ENCODE peak calls at places on chromosomes 13 and 19, in ten cellular contexts. K, P, G, O, L, A, Y, D, S and E are unnamed samples.

GRCh38 chr13:30808600-30808999 is 73.3 kb downstream of the ALOX5AP start:
- DNase-seq in L (no peak), D (no peak), A (no peak), S (no peak), G (peak), Y (no peak), K (no peak), O (no peak), P (no peak), E (no peak)

GRCh38 chr13:111248822-111249221 is 71.6 kb upstream of the TEX29 start:
- DNase-seq in Y (peak), D (no peak), A (no peak), O (no peak), K (no peak), L (no peak), P (no peak), G (no peak), S (no peak), E (no peak)

GRCh38 chr13:71240906-71241305 is 626.1 kb downstream of the DACH1 start:
- DNase-seq in P (no peak), L (no peak), K (no peak), Y (no peak), S (peak), G (no peak), A (no peak), O (peak), D (no peak), E (no peak)

GRCh38 chr13:103275079-103275478 is 208.9 kb upstream of the SLC10A2 start:
- DNase-seq in G (no peak), P (no peak), K (no peak), L (no peak), O (no peak), D (no peak), Y (no peak), A (no peak), S (no peak), E (no peak)

GRCh38 chr13:81051873-81052272 is 710.9 kb upstream of the SPRY2 start:
- DNase-seq in Y (no peak), K (peak), A (no peak), D (no peak), S (peak), G (no peak), P (no peak), L (no peak), O (no peak), E (no peak)

GRCh38 chr19:38663957-38664502 is 16.6 kb downstream of the ACTN4 start:
- DNase-seq in L (no peak), O (no peak), Y (peak), P (no peak), G (no peak), D (no peak), A (no peak), S (no peak), K (no peak), E (no peak)

GRCh38 chr13:110412132-110412912 is 105.2 kb downstream of the COL4A2 start:
- DNase-seq in K (peak), G (peak), Y (peak), L (peak), S (peak), P (peak), D (peak), O (peak), A (peak), E (peak)

GRCh38 chr13:107847406-107847805 is 367.9 kb downstream of the LIG4 start:
- DNase-seq in A (no peak), P (no peak), Y (no peak), D (no peak), G (no peak), S (no peak), K (peak), L (no peak), O (no peak), E (no peak)

GRCh38 chr19:17333611-17334413 is 843 bp downstream of the ANO8 start:
- DNase-seq in P (peak), A (peak), S (peak), G (peak), O (no peak), K (peak), Y (peak), L (no peak), D (peak), E (no peak)

GRCh38 chr13:74920945-74921725 is 560.8 kb downstream of the TBC1D4 start:
- DNase-seq in G (no peak), S (no peak), D (no peak), A (no peak), P (no peak), Y (no peak), K (no peak), L (no peak), O (no peak), E (no peak)

GRCh38 chr19:328025-328505 is 16.5 kb downstream of the MIER2 start:
- DNase-seq in G (no peak), K (no peak), S (no peak), O (no peak), D (no peak), A (peak), P (no peak), Y (no peak), L (no peak), E (no peak)

GRCh38 chr13:27826379-27827353 is 34.4 kb downstream of the GSX1 start:
- DNase-seq in A (peak), D (peak), O (peak), S (peak), G (peak), Y (peak), L (peak), P (peak), K (peak), E (peak)

GRCh38 chr19:45717983-45718650 is 12.6 kb downstream of the FBXO46 start:
- DNase-seq in A (no peak), G (no peak), Y (no peak), K (peak), S (no peak), O (no peak), P (no peak), L (no peak), D (no peak), E (no peak)

GRCh38 chr19:40214936-40215335 is 3.2 kb downstream of the TTC9B start:
- DNase-seq in S (no peak), L (no peak), G (no peak), O (no peak), A (no peak), D (no peak), P (no peak), K (no peak), Y (no peak), E (no peak)

GRCh38 chr19:39262496-39262895 is 5.7 kb upstream of the IFNL2 start:
- DNase-seq in Y (no peak), S (no peak), L (no peak), D (no peak), A (no peak), P (no peak), G (no peak), K (no peak), O (no peak), E (no peak)

GRCh38 chr19:6270076-6270745 is 9.6 kb downstream of the MLLT1 start:
- DNase-seq in O (no peak), A (no peak), P (no peak), S (no peak), L (no peak), K (no peak), G (no peak), Y (no peak), D (no peak), E (no peak)

GRCh38 chr19:41416194-41416674 is 10.9 kb downstream of the B3GNT8 start:
- DNase-seq in K (no peak), S (no peak), L (no peak), G (no peak), D (no peak), A (no peak), Y (no peak), O (no peak), P (no peak), E (no peak)

GRCh38 chr13:99392126-99392805 is 85.1 kb upstream of the GPR183 start:
- DNase-seq in S (no peak), D (no peak), G (no peak), P (no peak), O (no peak), L (no peak), Y (no peak), K (no peak), A (no peak), E (no peak)